ENCODE peak calls at places on chromosomes 16 and 17, in four cellular contexts. K is lower leg skin, M is left lung, H is heart right ventricle. B is an unnamed sample.

GRCh38 chr16:87945351-87946042 is 5.7 kb upstream of the BANP start:
- DNase-seq in M (peak; percentile 94), K (no peak), H (peak; percentile 80), B (no peak)

GRCh38 chr16:57893559-57894389 is 77.2 kb downstream of the CNGB1 start:
- DNase-seq in K (no peak), H (no peak), M (peak; percentile 83), B (no peak)

GRCh38 chr17:14011740-14012405 is 57.4 kb upstream of the COX10 start:
- DNase-seq in M (no peak), H (peak; percentile 20), K (no peak), B (no peak)

GRCh38 chr17:60361889-60362288 is 30.0 kb downstream of the USP32 start:
- DNase-seq in M (no peak), K (no peak), H (no peak), B (no peak)

GRCh38 chr16:48157302-48157701 is 1.5 kb upstream of the ABCC12 start:
- DNase-seq in H (no peak), M (no peak), K (no peak), B (no peak)

GRCh38 chr17:28944862-28945741 is 6.2 kb downstream of the PHF12 start:
- DNase-seq in M (no peak), K (no peak), H (no peak), B (no peak)

GRCh38 chr17:28326114-28326513 is 7.1 kb downstream of the TMEM97 start:
- DNase-seq in H (no peak), K (peak; percentile 61), M (no peak), B (no peak)

GRCh38 chr17:76445697-76446448 is 7.1 kb downstream of the UBE2O start:
- DNase-seq in H (no peak), K (no peak), M (no peak), B (no peak)

GRCh38 chr16:1772362-1772907 is at the start of gene EME2:
- DNase-seq in K (no peak), H (no peak), M (no peak), B (no peak)

GRCh38 chr17:50056217-50056960 is 479 bp downstream of the ITGA3 start:
- DNase-seq in H (peak; percentile 59), M (peak; percentile 86), K (peak; percentile 93), B (no peak)

GRCh38 chr17:45376171-45376564 is 56.5 kb downstream of the ARHGAP27 start:
- DNase-seq in H (no peak), K (no peak), M (no peak), B (no peak)

GRCh38 chr17:60141111-60142018 is 8.4 kb upstream of the CA4 start:
- DNase-seq in K (no peak), H (no peak), M (peak; percentile 87), B (no peak)

GRCh38 chr16:48491517-48491916 is 106.3 kb upstream of the SIAH1 start:
- DNase-seq in M (no peak), H (no peak), K (no peak), B (no peak)

GRCh38 chr16:17053536-17054160 is 417.1 kb downstream of the XYLT1 start:
- DNase-seq in H (no peak), M (no peak), K (no peak), B (no peak)

GRCh38 chr16:47538472-47538871 is 77.3 kb downstream of the PHKB start:
- DNase-seq in M (no peak), H (no peak), K (no peak), B (no peak)

GRCh38 chr17:4948166-4948996 is at the start of gene PFN1:
- DNase-seq in K (peak; percentile 97), H (peak; percentile 87), M (peak; percentile 93), B (peak; percentile 76)

GRCh38 chr16:85027968-85028637 is 508 bp downstream of the KIAA0513 start:
- DNase-seq in K (no peak), H (no peak), M (no peak), B (no peak)

GRCh38 chr17:56018202-56018601 is 135.1 kb upstream of the ANKFN1 start:
- DNase-seq in K (no peak), H (no peak), M (no peak), B (no peak)

GRCh38 chr16:71666264-71666663 is 40.3 kb downstream of the MARVELD3 start:
- DNase-seq in M (no peak), H (no peak), K (no peak), B (no peak)

GRCh38 chr17:78947235-78948153 is 22.3 kb upstream of the TIMP2 start:
- DNase-seq in M (no peak), K (no peak), H (no peak), B (no peak)

GRCh38 chr17:48907713-48908046 is 527 bp upstream of the UBE2Z start:
- DNase-seq in M (no peak), H (no peak), K (no peak), B (no peak)

GRCh38 chr17:19728114-19728495 is 11.7 kb upstream of the SLC47A2 start:
- DNase-seq in H (peak; percentile 86), K (peak; percentile 97), M (peak; percentile 90), B (peak; percentile 64)

GRCh38 chr16:67897231-67897630 is 4.2 kb downstream of the PSKH1 start:
- DNase-seq in M (no peak), K (no peak), H (no peak), B (no peak)

GRCh38 chr17:561118-561517 is 153.5 kb downstream of the VPS53 start:
- DNase-seq in H (no peak), K (no peak), M (no peak), B (no peak)

GRCh38 chr17:15966879-15967248 is 21.9 kb downstream of the ADORA2B start:
- DNase-seq in K (no peak), M (peak; percentile 86), H (no peak), B (no peak)

GRCh38 chr17:59409336-59410048 is 78.0 kb downstream of the YPEL2 start:
- DNase-seq in H (no peak), M (no peak), K (no peak), B (no peak)

GRCh38 chr17:66540131-66540781 is 237.8 kb downstream of the PRKCA start:
- DNase-seq in K (no peak), H (peak; percentile 27), M (no peak), B (no peak)

GRCh38 chr16:72311426-72311825 is 139.5 kb upstream of the PMFBP1 start:
- DNase-seq in K (no peak), M (no peak), H (no peak), B (no peak)

GRCh38 chr17:68011199-68011665 is 15.0 kb upstream of the C17orf58 start:
- DNase-seq in M (peak; percentile 91), K (no peak), H (peak; percentile 57), B (peak; percentile 41)

GRCh38 chr17:41777157-41777578 is 9.3 kb downstream of the JUP start:
- DNase-seq in M (no peak), K (no peak), H (peak; percentile 77), B (no peak)
- TF ChIP-seq CTCF in M (no peak), K (no peak), H (peak; percentile 73), B (no peak)

GRCh38 chr16:10333321-10334032 is 52.4 kb upstream of the ATF7IP2 start:
- DNase-seq in M (no peak), H (no peak), K (no peak), B (no peak)

GRCh38 chr16:10335681-10336080 is 50.2 kb upstream of the ATF7IP2 start:
- DNase-seq in M (no peak), K (no peak), H (no peak), B (no peak)

GRCh38 chr16:10332775-10333174 is 53.1 kb upstream of the ATF7IP2 start:
- DNase-seq in K (no peak), H (no peak), M (no peak), B (no peak)

GRCh38 chr16:10326647-10327046 is 59.2 kb upstream of the ATF7IP2 start:
- DNase-seq in K (no peak), M (no peak), H (no peak), B (no peak)

DNA sequence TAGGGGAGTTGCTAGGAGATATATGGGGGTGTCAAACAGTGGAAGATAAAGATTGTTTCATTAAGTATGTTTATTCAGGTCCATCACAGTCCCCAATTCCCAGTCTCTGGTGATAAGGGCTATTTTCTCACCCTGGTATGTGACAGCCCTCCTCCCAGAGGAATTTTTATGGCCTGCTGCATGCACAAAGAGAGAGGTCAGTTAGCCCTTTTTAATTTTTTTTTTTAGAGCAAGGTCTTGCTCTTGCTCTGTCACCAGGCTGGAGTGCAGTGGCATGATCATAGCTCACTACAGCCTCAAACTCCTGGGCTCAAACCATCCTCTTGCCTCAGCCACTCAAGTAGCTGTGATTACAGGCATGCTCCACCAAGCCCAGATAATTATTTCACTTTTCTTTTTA is 53.6 kb upstream of the ATF7IP2 start:
- DNase-seq in K (no peak), H (no peak), M (no peak), B (no peak)
- TF ChIP-seq CTCF in K (no peak), H (no peak), M (no peak), B (no peak)

GRCh38 chr16:24013054-24013636 is 177.4 kb downstream of the PRKCB start:
- DNase-seq in M (no peak), H (no peak), K (no peak), B (no peak)

GRCh38 chr16:24011237-24011636 is 175.5 kb downstream of the PRKCB start:
- DNase-seq in H (no peak), K (no peak), M (no peak), B (no peak)

GRCh38 chr16:24015923-24016322 is 180.1 kb downstream of the PRKCB start:
- DNase-seq in M (no peak), K (no peak), H (no peak), B (no peak)

GRCh38 chr16:24010440-24011089 is 174.8 kb downstream of the PRKCB start:
- DNase-seq in K (peak; percentile 91), M (no peak), H (peak; percentile 58), B (peak; percentile 79)

GRCh38 chr16:24013733-24014645 is 178.2 kb downstream of the PRKCB start:
- DNase-seq in K (no peak), M (no peak), H (no peak), B (no peak)
- TF ChIP-seq CTCF in K (no peak), M (no peak), H (no peak), B (no peak)

GRCh38 chr16:12667909-12668308 is 135.8 kb downstream of the CPPED1 start:
- DNase-seq in K (no peak), M (no peak), H (no peak), B (no peak)

GRCh38 chr16:12659871-12660270 is 143.8 kb downstream of the CPPED1 start:
- DNase-seq in K (no peak), H (no peak), M (no peak), B (no peak)

GRCh38 chr16:12669908-12670307 is 133.8 kb downstream of the CPPED1 start:
- DNase-seq in H (no peak), K (no peak), M (no peak), B (no peak)

GRCh38 chr16:12661656-12662172 is 142.0 kb downstream of the CPPED1 start:
- DNase-seq in M (no peak), K (no peak), H (no peak), B (no peak)

DNA sequence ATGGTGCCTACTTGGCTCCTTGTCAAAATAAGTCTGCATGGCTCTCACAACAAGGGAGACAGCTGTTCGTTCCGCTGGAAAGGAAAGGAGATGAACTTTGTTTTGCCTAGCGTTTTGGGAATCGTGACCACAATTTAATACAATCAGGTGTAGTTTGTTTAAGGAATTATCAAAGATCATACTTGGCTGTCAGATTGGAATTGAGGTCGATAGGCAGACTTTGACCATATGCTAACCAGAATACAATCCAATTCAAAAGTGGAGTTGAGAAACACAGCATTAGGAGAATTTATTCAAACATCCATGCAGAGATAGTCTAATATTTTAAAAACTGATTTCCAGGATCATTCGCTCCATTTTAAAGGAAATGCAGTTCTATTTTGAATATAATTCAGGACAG is 139.4 kb downstream of the CPPED1 start:
- DNase-seq in H (no peak), M (no peak), K (no peak), B (no peak)
- TF ChIP-seq CTCF in H (no peak), M (no peak), K (no peak), B (no peak)